ENCODE peak calls at places on chromosomes 2 and 18, in nine cellular contexts. One of them, this sample, is unnamed.

GRCh38 chr2:180077295-180077906 is 70.3 kb upstream of the CWC22 start:
- DNase-seq in choroid plexus epithelial cell: peak; percentile 61
- DNase-seq in dorsolateral prefrontal cortex: no peak
- DNase-seq in GM10248: no peak
- DNase-seq in endothelial cell of umbilical vein: peak; percentile 32
- DNase-seq in ovary: no peak
- DNase-seq in sigmoid colon: no peak
- DNase-seq in BJ: peak; percentile 4
- DNase-seq in CD8-positive, alpha-beta T cell: no peak
- DNase-seq in this sample: no peak

GRCh38 chr18:47215554-47216138 is 35.8 kb downstream of the SKOR2 start:
- DNase-seq in CD8-positive, alpha-beta T cell: no peak
- DNase-seq in GM10248: peak; percentile 13
- DNase-seq in sigmoid colon: no peak
- DNase-seq in choroid plexus epithelial cell: peak; percentile 88
- DNase-seq in BJ: peak; percentile 4
- DNase-seq in endothelial cell of umbilical vein: peak; percentile 47
- DNase-seq in dorsolateral prefrontal cortex: no peak
- DNase-seq in ovary: no peak
- DNase-seq in this sample: peak; percentile 19

GRCh38 chr2:222968550-222969155 is 83.3 kb upstream of the KCNE4 start:
- DNase-seq in GM10248: no peak
- DNase-seq in BJ: no peak
- DNase-seq in endothelial cell of umbilical vein: no peak
- DNase-seq in sigmoid colon: no peak
- DNase-seq in CD8-positive, alpha-beta T cell: no peak
- DNase-seq in ovary: no peak
- DNase-seq in choroid plexus epithelial cell: no peak
- DNase-seq in dorsolateral prefrontal cortex: no peak
- DNase-seq in this sample: no peak

GRCh38 chr2:39732492-39732891 is 46.6 kb downstream of the THUMPD2 start:
- DNase-seq in dorsolateral prefrontal cortex: no peak
- DNase-seq in GM10248: no peak
- DNase-seq in choroid plexus epithelial cell: peak; percentile 20
- DNase-seq in sigmoid colon: no peak
- DNase-seq in ovary: no peak
- DNase-seq in endothelial cell of umbilical vein: no peak
- DNase-seq in BJ: no peak
- DNase-seq in CD8-positive, alpha-beta T cell: no peak
- DNase-seq in this sample: no peak

GRCh38 chr2:150486539-150487484 is 655 bp downstream of the RND3 start:
- DNase-seq in choroid plexus epithelial cell: peak; percentile 73
- DNase-seq in GM10248: peak; percentile 21
- DNase-seq in dorsolateral prefrontal cortex: no peak
- DNase-seq in endothelial cell of umbilical vein: peak; percentile 43
- DNase-seq in ovary: peak; percentile 40
- DNase-seq in sigmoid colon: peak; percentile 80
- DNase-seq in BJ: no peak
- DNase-seq in CD8-positive, alpha-beta T cell: no peak
- DNase-seq in this sample: peak; percentile 25

GRCh38 chr2:120977582-120978358 is 242.1 kb downstream of the GLI2 start:
- DNase-seq in CD8-positive, alpha-beta T cell: no peak
- DNase-seq in choroid plexus epithelial cell: no peak
- DNase-seq in dorsolateral prefrontal cortex: no peak
- DNase-seq in GM10248: no peak
- DNase-seq in sigmoid colon: no peak
- DNase-seq in ovary: peak; percentile 35
- DNase-seq in endothelial cell of umbilical vein: no peak
- DNase-seq in BJ: no peak
- DNase-seq in this sample: no peak

GRCh38 chr2:153405196-153405595 is 73.4 kb downstream of the RPRM start:
- DNase-seq in CD8-positive, alpha-beta T cell: no peak
- DNase-seq in sigmoid colon: no peak
- DNase-seq in dorsolateral prefrontal cortex: no peak
- DNase-seq in GM10248: no peak
- DNase-seq in choroid plexus epithelial cell: no peak
- DNase-seq in endothelial cell of umbilical vein: no peak
- DNase-seq in BJ: no peak
- DNase-seq in ovary: no peak
- DNase-seq in this sample: no peak

GRCh38 chr2:219689676-219690628 is 62.5 kb downstream of the SLC4A3 start:
- DNase-seq in CD8-positive, alpha-beta T cell: peak; percentile 13
- DNase-seq in BJ: no peak
- DNase-seq in sigmoid colon: no peak
- DNase-seq in GM10248: peak; percentile 70
- DNase-seq in ovary: peak; percentile 47
- DNase-seq in endothelial cell of umbilical vein: peak; percentile 62
- DNase-seq in dorsolateral prefrontal cortex: no peak
- DNase-seq in choroid plexus epithelial cell: peak; percentile 82
- DNase-seq in this sample: no peak

GRCh38 chr2:61911510-61911909 is 6.0 kb downstream of the COMMD1 start:
- DNase-seq in ovary: no peak
- DNase-seq in BJ: no peak
- DNase-seq in sigmoid colon: no peak
- DNase-seq in endothelial cell of umbilical vein: no peak
- DNase-seq in GM10248: no peak
- DNase-seq in dorsolateral prefrontal cortex: no peak
- DNase-seq in CD8-positive, alpha-beta T cell: no peak
- DNase-seq in choroid plexus epithelial cell: peak; percentile 25
- DNase-seq in this sample: no peak

GRCh38 chr2:16425462-16426336 is 239.9 kb downstream of the CYRIA start:
- DNase-seq in BJ: no peak
- DNase-seq in choroid plexus epithelial cell: no peak
- DNase-seq in dorsolateral prefrontal cortex: no peak
- DNase-seq in endothelial cell of umbilical vein: no peak
- DNase-seq in sigmoid colon: no peak
- DNase-seq in CD8-positive, alpha-beta T cell: no peak
- DNase-seq in ovary: no peak
- DNase-seq in GM10248: no peak
- DNase-seq in this sample: peak; percentile 23

GRCh38 chr2:54176577-54176976 is 61.2 kb downstream of the ACYP2 start:
- DNase-seq in BJ: no peak
- DNase-seq in dorsolateral prefrontal cortex: no peak
- DNase-seq in CD8-positive, alpha-beta T cell: no peak
- DNase-seq in choroid plexus epithelial cell: peak; percentile 68
- DNase-seq in endothelial cell of umbilical vein: peak; percentile 43
- DNase-seq in ovary: peak; percentile 61
- DNase-seq in GM10248: no peak
- DNase-seq in sigmoid colon: peak; percentile 71
- DNase-seq in this sample: no peak

GRCh38 chr2:527581-527980 is 149.6 kb downstream of the TMEM18 start:
- DNase-seq in GM10248: no peak
- DNase-seq in choroid plexus epithelial cell: no peak
- DNase-seq in sigmoid colon: no peak
- DNase-seq in BJ: no peak
- DNase-seq in ovary: no peak
- DNase-seq in dorsolateral prefrontal cortex: no peak
- DNase-seq in endothelial cell of umbilical vein: no peak
- DNase-seq in CD8-positive, alpha-beta T cell: no peak
- DNase-seq in this sample: no peak

GRCh38 chr2:95295376-95295775 is 1.8 kb upstream of the KCNIP3 start:
- DNase-seq in GM10248: no peak
- DNase-seq in choroid plexus epithelial cell: no peak
- DNase-seq in endothelial cell of umbilical vein: no peak
- DNase-seq in BJ: no peak
- DNase-seq in sigmoid colon: no peak
- DNase-seq in dorsolateral prefrontal cortex: no peak
- DNase-seq in CD8-positive, alpha-beta T cell: no peak
- DNase-seq in ovary: no peak
- DNase-seq in this sample: no peak
- TF ChIP-seq CTCF in GM10248: no peak
- TF ChIP-seq CTCF in choroid plexus epithelial cell: no peak
- TF ChIP-seq CTCF in endothelial cell of umbilical vein: no peak
- TF ChIP-seq CTCF in BJ: no peak
- TF ChIP-seq CTCF in sigmoid colon: no peak
- TF ChIP-seq CTCF in dorsolateral prefrontal cortex: no peak
- TF ChIP-seq CTCF in CD8-positive, alpha-beta T cell: no peak
- TF ChIP-seq CTCF in ovary: no peak
- TF ChIP-seq CTCF in this sample: no peak

GRCh38 chr2:201913197-201913596 is 106.9 kb downstream of the CDK15 start:
- DNase-seq in endothelial cell of umbilical vein: no peak
- DNase-seq in choroid plexus epithelial cell: no peak
- DNase-seq in GM10248: no peak
- DNase-seq in BJ: no peak
- DNase-seq in sigmoid colon: no peak
- DNase-seq in CD8-positive, alpha-beta T cell: no peak
- DNase-seq in ovary: no peak
- DNase-seq in dorsolateral prefrontal cortex: no peak
- DNase-seq in this sample: no peak

GRCh38 chr2:201911372-201911771 is 105.0 kb downstream of the CDK15 start:
- DNase-seq in dorsolateral prefrontal cortex: no peak
- DNase-seq in endothelial cell of umbilical vein: no peak
- DNase-seq in GM10248: no peak
- DNase-seq in CD8-positive, alpha-beta T cell: no peak
- DNase-seq in BJ: no peak
- DNase-seq in choroid plexus epithelial cell: no peak
- DNase-seq in ovary: no peak
- DNase-seq in sigmoid colon: no peak
- DNase-seq in this sample: no peak

GRCh38 chr2:201916565-201916964 is 110.2 kb downstream of the CDK15 start:
- DNase-seq in choroid plexus epithelial cell: no peak
- DNase-seq in sigmoid colon: no peak
- DNase-seq in ovary: no peak
- DNase-seq in dorsolateral prefrontal cortex: no peak
- DNase-seq in GM10248: no peak
- DNase-seq in BJ: no peak
- DNase-seq in endothelial cell of umbilical vein: no peak
- DNase-seq in CD8-positive, alpha-beta T cell: no peak
- DNase-seq in this sample: no peak

GRCh38 chr2:201918981-201919380 is 112.6 kb downstream of the CDK15 start:
- DNase-seq in CD8-positive, alpha-beta T cell: no peak
- DNase-seq in ovary: no peak
- DNase-seq in dorsolateral prefrontal cortex: no peak
- DNase-seq in BJ: no peak
- DNase-seq in endothelial cell of umbilical vein: no peak
- DNase-seq in sigmoid colon: no peak
- DNase-seq in GM10248: no peak
- DNase-seq in choroid plexus epithelial cell: no peak
- DNase-seq in this sample: no peak

GRCh38 chr2:201915446-201915845 is 109.1 kb downstream of the CDK15 start:
- DNase-seq in GM10248: no peak
- DNase-seq in CD8-positive, alpha-beta T cell: no peak
- DNase-seq in dorsolateral prefrontal cortex: no peak
- DNase-seq in BJ: no peak
- DNase-seq in endothelial cell of umbilical vein: no peak
- DNase-seq in ovary: no peak
- DNase-seq in sigmoid colon: no peak
- DNase-seq in choroid plexus epithelial cell: no peak
- DNase-seq in this sample: no peak
- TF ChIP-seq CTCF in GM10248: no peak
- TF ChIP-seq CTCF in CD8-positive, alpha-beta T cell: no peak
- TF ChIP-seq CTCF in dorsolateral prefrontal cortex: no peak
- TF ChIP-seq CTCF in BJ: no peak
- TF ChIP-seq CTCF in endothelial cell of umbilical vein: no peak
- TF ChIP-seq CTCF in ovary: no peak
- TF ChIP-seq CTCF in sigmoid colon: no peak
- TF ChIP-seq CTCF in choroid plexus epithelial cell: peak; percentile 12
- TF ChIP-seq CTCF in this sample: no peak

GRCh38 chr2:205990104-205990503 is 95.9 kb downstream of the INO80D start:
- DNase-seq in choroid plexus epithelial cell: no peak
- DNase-seq in GM10248: no peak
- DNase-seq in dorsolateral prefrontal cortex: no peak
- DNase-seq in ovary: no peak
- DNase-seq in sigmoid colon: no peak
- DNase-seq in BJ: no peak
- DNase-seq in endothelial cell of umbilical vein: no peak
- DNase-seq in CD8-positive, alpha-beta T cell: no peak
- DNase-seq in this sample: no peak

GRCh38 chr2:205996156-205996555 is 89.8 kb downstream of the INO80D start:
- DNase-seq in ovary: no peak
- DNase-seq in BJ: no peak
- DNase-seq in CD8-positive, alpha-beta T cell: no peak
- DNase-seq in GM10248: no peak
- DNase-seq in choroid plexus epithelial cell: peak; percentile 20
- DNase-seq in sigmoid colon: no peak
- DNase-seq in dorsolateral prefrontal cortex: no peak
- DNase-seq in endothelial cell of umbilical vein: no peak
- DNase-seq in this sample: no peak

GRCh38 chr2:205994344-205994743 is 91.6 kb downstream of the INO80D start:
- DNase-seq in endothelial cell of umbilical vein: no peak
- DNase-seq in BJ: no peak
- DNase-seq in GM10248: no peak
- DNase-seq in sigmoid colon: no peak
- DNase-seq in choroid plexus epithelial cell: no peak
- DNase-seq in dorsolateral prefrontal cortex: no peak
- DNase-seq in ovary: no peak
- DNase-seq in CD8-positive, alpha-beta T cell: no peak
- DNase-seq in this sample: no peak

GRCh38 chr2:205998601-205999000 is 87.4 kb downstream of the INO80D start:
- DNase-seq in GM10248: no peak
- DNase-seq in CD8-positive, alpha-beta T cell: no peak
- DNase-seq in ovary: no peak
- DNase-seq in sigmoid colon: no peak
- DNase-seq in dorsolateral prefrontal cortex: no peak
- DNase-seq in choroid plexus epithelial cell: peak; percentile 21
- DNase-seq in endothelial cell of umbilical vein: no peak
- DNase-seq in BJ: no peak
- DNase-seq in this sample: no peak

GRCh38 chr2:205995260-205995659 is 90.7 kb downstream of the INO80D start:
- DNase-seq in GM10248: no peak
- DNase-seq in BJ: no peak
- DNase-seq in choroid plexus epithelial cell: no peak
- DNase-seq in sigmoid colon: no peak
- DNase-seq in endothelial cell of umbilical vein: no peak
- DNase-seq in dorsolateral prefrontal cortex: no peak
- DNase-seq in CD8-positive, alpha-beta T cell: no peak
- DNase-seq in ovary: no peak
- DNase-seq in this sample: no peak
- TF ChIP-seq CTCF in GM10248: no peak
- TF ChIP-seq CTCF in BJ: no peak
- TF ChIP-seq CTCF in choroid plexus epithelial cell: peak; percentile 33
- TF ChIP-seq CTCF in sigmoid colon: no peak
- TF ChIP-seq CTCF in endothelial cell of umbilical vein: no peak
- TF ChIP-seq CTCF in dorsolateral prefrontal cortex: no peak
- TF ChIP-seq CTCF in CD8-positive, alpha-beta T cell: no peak
- TF ChIP-seq CTCF in ovary: no peak
- TF ChIP-seq CTCF in this sample: peak; percentile 17

GRCh38 chr18:22566703-22567420 is 149.1 kb upstream of the CTAGE1 start:
- DNase-seq in BJ: no peak
- DNase-seq in CD8-positive, alpha-beta T cell: no peak
- DNase-seq in sigmoid colon: no peak
- DNase-seq in GM10248: no peak
- DNase-seq in dorsolateral prefrontal cortex: no peak
- DNase-seq in endothelial cell of umbilical vein: no peak
- DNase-seq in ovary: no peak
- DNase-seq in choroid plexus epithelial cell: no peak
- DNase-seq in this sample: no peak

GRCh38 chr18:22572321-22572720 is 154.6 kb upstream of the CTAGE1 start:
- DNase-seq in BJ: no peak
- DNase-seq in CD8-positive, alpha-beta T cell: no peak
- DNase-seq in dorsolateral prefrontal cortex: no peak
- DNase-seq in endothelial cell of umbilical vein: no peak
- DNase-seq in ovary: no peak
- DNase-seq in sigmoid colon: no peak
- DNase-seq in GM10248: no peak
- DNase-seq in choroid plexus epithelial cell: peak; percentile 29
- DNase-seq in this sample: no peak

GRCh38 chr18:22567794-22568193 is 150.1 kb upstream of the CTAGE1 start:
- DNase-seq in GM10248: no peak
- DNase-seq in CD8-positive, alpha-beta T cell: no peak
- DNase-seq in dorsolateral prefrontal cortex: no peak
- DNase-seq in endothelial cell of umbilical vein: no peak
- DNase-seq in choroid plexus epithelial cell: no peak
- DNase-seq in ovary: no peak
- DNase-seq in sigmoid colon: no peak
- DNase-seq in BJ: no peak
- DNase-seq in this sample: no peak

GRCh38 chr18:22570492-22570891 is 152.8 kb upstream of the CTAGE1 start:
- DNase-seq in sigmoid colon: no peak
- DNase-seq in dorsolateral prefrontal cortex: no peak
- DNase-seq in CD8-positive, alpha-beta T cell: no peak
- DNase-seq in ovary: no peak
- DNase-seq in BJ: no peak
- DNase-seq in choroid plexus epithelial cell: no peak
- DNase-seq in endothelial cell of umbilical vein: no peak
- DNase-seq in GM10248: no peak
- DNase-seq in this sample: no peak
- TF ChIP-seq CTCF in sigmoid colon: no peak
- TF ChIP-seq CTCF in dorsolateral prefrontal cortex: no peak
- TF ChIP-seq CTCF in CD8-positive, alpha-beta T cell: no peak
- TF ChIP-seq CTCF in ovary: no peak
- TF ChIP-seq CTCF in BJ: no peak
- TF ChIP-seq CTCF in choroid plexus epithelial cell: no peak
- TF ChIP-seq CTCF in endothelial cell of umbilical vein: no peak
- TF ChIP-seq CTCF in GM10248: no peak
- TF ChIP-seq CTCF in this sample: peak; percentile 22

This sample was measured in progenitor cell of endocrine pancreas.